ENCODE peak calls at places on chromosomes 5 and 9, in ten cellular contexts. V, S, R, C, L, P, E, O, B and A are unnamed samples.

GRCh38 chr9:130872912-130873503 is 23.6 kb downstream of the QRFP start:
- DNase-seq in L (peak), P (no peak), B (no peak), V (no peak), S (no peak), E (no peak), O (no peak), C (peak), R (no peak), A (no peak)

GRCh38 chr5:153222956-153223355 is 267.5 kb upstream of the GRIA1 start:
- DNase-seq in P (no peak), O (no peak), E (no peak), V (no peak), L (no peak), R (no peak), C (no peak), B (peak), S (peak), A (peak)

GRCh38 chr5:148523139-148523538 is 131.2 kb downstream of the HTR4 start:
- DNase-seq in P (no peak), L (no peak), R (no peak), E (no peak), S (no peak), V (no peak), O (no peak), C (no peak), B (no peak), A (no peak)

GRCh38 chr9:5013379-5013778 is 28.3 kb downstream of the JAK2 start:
- DNase-seq in R (no peak), V (peak), P (no peak), L (no peak), C (no peak), O (no peak), S (no peak), B (peak), E (no peak), A (no peak)

GRCh38 chr9:79615038-79615437 is 43.3 kb downstream of the TLE4 start:
- DNase-seq in L (no peak), E (no peak), C (no peak), B (no peak), P (no peak), S (no peak), R (no peak), V (no peak), O (no peak), A (no peak)

GRCh38 chr5:102856374-102856748 is 101.3 kb downstream of the PAM start:
- DNase-seq in E (no peak), R (no peak), V (no peak), C (no peak), P (peak), O (no peak), L (no peak), S (peak), B (no peak), A (peak)

GRCh38 chr9:91345978-91346377 is 15.7 kb downstream of the AUH start:
- DNase-seq in L (no peak), R (no peak), S (no peak), B (no peak), V (no peak), P (no peak), C (no peak), O (no peak), E (no peak), A (no peak)

GRCh38 chr5:149324639-149325038 is 20.7 kb upstream of the GRPEL2 start:
- DNase-seq in P (no peak), C (no peak), V (no peak), S (no peak), E (no peak), O (no peak), B (no peak), L (no peak), R (no peak), A (peak)

GRCh38 chr9:93644397-93645088 is 68.2 kb downstream of the PHF2 start:
- DNase-seq in P (no peak), S (no peak), L (no peak), B (peak), O (no peak), E (no peak), V (no peak), R (no peak), C (no peak), A (no peak)

GRCh38 chr5:60788863-60789513 is 55.1 kb downstream of the ELOVL7 start:
- DNase-seq in R (no peak), C (no peak), S (no peak), O (no peak), P (no peak), V (no peak), L (no peak), E (no peak), B (no peak), A (no peak)

GRCh38 chr5:139682016-139682975 is 34.1 kb downstream of the CXXC5 start:
- DNase-seq in P (no peak), V (no peak), L (no peak), O (no peak), E (no peak), C (no peak), R (no peak), S (no peak), B (no peak), A (no peak)

GRCh38 chr9:137085918-137086530 is 761 bp upstream of the MAN1B1 start:
- DNase-seq in B (no peak), S (peak), O (no peak), L (peak), C (peak), R (no peak), E (peak), P (peak), V (no peak), A (peak)

GRCh38 chr9:134168731-134169130 is 4.4 kb upstream of the RNU6ATAC start:
- DNase-seq in L (no peak), C (no peak), V (no peak), O (no peak), R (no peak), S (no peak), E (no peak), B (no peak), P (no peak), A (no peak)

GRCh38 chr9:114051281-114051680 is 26.8 kb downstream of the AMBP start:
- DNase-seq in E (no peak), P (no peak), C (no peak), L (no peak), S (no peak), R (no peak), V (no peak), B (no peak), O (no peak), A (no peak)

GRCh38 chr9:21060919-21061561 is 16.7 kb downstream of the IFNB1 start:
- DNase-seq in B (peak), O (no peak), S (peak), R (no peak), E (no peak), L (no peak), P (no peak), V (no peak), C (no peak), A (no peak)

GRCh38 chr9:113495555-113495954 is 32.0 kb downstream of the RGS3 start:
- DNase-seq in B (no peak), S (no peak), O (no peak), R (no peak), V (no peak), P (no peak), L (no peak), C (no peak), E (no peak), A (no peak)

GRCh38 chr5:157384971-157385709 is 74.9 kb upstream of the NIPAL4 start:
- DNase-seq in S (peak), R (no peak), P (peak), V (peak), B (peak), E (no peak), O (no peak), L (no peak), C (no peak), A (peak)

GRCh38 chr5:78809444-78809843 is 160.9 kb upstream of the LHFPL2 start:
- DNase-seq in R (no peak), C (no peak), O (no peak), L (no peak), V (no peak), E (no peak), S (no peak), B (no peak), P (no peak), A (no peak)

GRCh38 chr9:124594673-124595072 is 87.5 kb upstream of the NR5A1 start:
- DNase-seq in E (no peak), O (no peak), R (no peak), B (no peak), S (no peak), L (no peak), C (no peak), V (no peak), P (no peak), A (no peak)

GRCh38 chr5:135678640-135679268 is 100.0 kb upstream of the CXCL14 start:
- DNase-seq in L (no peak), S (no peak), E (no peak), P (no peak), B (no peak), R (no peak), C (no peak), O (no peak), V (no peak), A (peak)

GRCh38 chr5:67102708-67103107 is 93.9 kb downstream of the CD180 start:
- DNase-seq in E (no peak), O (no peak), V (no peak), C (no peak), B (no peak), R (no peak), L (no peak), P (no peak), S (no peak), A (no peak)

GRCh38 chr5:180101451-180102105 is 30.0 kb upstream of the RNF130 start:
- DNase-seq in R (no peak), O (no peak), S (no peak), P (no peak), E (no peak), L (no peak), C (no peak), B (no peak), V (no peak), A (no peak)

GRCh38 chr9:111831371-111832108 is 36.8 kb upstream of the SHOC1 start:
- DNase-seq in S (peak), C (no peak), V (no peak), O (no peak), L (no peak), P (no peak), R (no peak), E (no peak), B (no peak), A (peak)

GRCh38 chr9:130847306-130848217 is 12.5 kb downstream of the ABL1 start:
- DNase-seq in L (no peak), V (peak), P (peak), S (peak), E (peak), O (no peak), C (peak), R (no peak), B (peak), A (peak)

GRCh38 chr5:118592678-118593328 is 395.5 kb downstream of the DTWD2 start:
- DNase-seq in P (no peak), V (no peak), R (no peak), C (no peak), E (no peak), O (no peak), S (no peak), B (no peak), L (no peak), A (no peak)

GRCh38 chr9:122228906-122229837 is at the start of gene LHX6:
- DNase-seq in R (no peak), B (no peak), V (no peak), S (peak), P (peak), C (no peak), L (no peak), O (no peak), E (no peak), A (peak)

GRCh38 chr5:62093981-62094380 is 212.0 kb upstream of the KIF2A start:
- DNase-seq in B (no peak), P (peak), E (peak), S (peak), O (no peak), L (no peak), C (peak), R (no peak), V (no peak), A (no peak)

GRCh38 chr5:176424181-176424580 is 7.8 kb upstream of the CLTB start:
- DNase-seq in P (peak), O (no peak), S (no peak), E (no peak), V (no peak), C (no peak), B (no peak), L (no peak), R (no peak), A (no peak)

GRCh38 chr5:53482717-53483638 is 2.5 kb downstream of the FST start:
- DNase-seq in C (peak), B (no peak), V (no peak), S (peak), P (peak), R (no peak), O (no peak), L (peak), E (peak), A (peak)

GRCh38 chr5:172775326-172776234 is 4.6 kb upstream of the DUSP1 start:
- DNase-seq in S (peak), V (peak), C (peak), E (peak), L (peak), O (no peak), B (peak), P (no peak), R (no peak), A (peak)

GRCh38 chr5:157990583-157991181 is 131.7 kb upstream of the CLINT1 start:
- DNase-seq in V (no peak), C (no peak), S (no peak), P (no peak), O (no peak), E (no peak), L (no peak), B (no peak), R (no peak), A (no peak)

GRCh38 chr5:174665347-174665746 is 59.0 kb upstream of the MSX2 start:
- DNase-seq in E (no peak), L (no peak), B (no peak), P (no peak), R (no peak), S (no peak), V (no peak), O (no peak), C (no peak), A (no peak)

GRCh38 chr9:6214903-6215302 is 704 bp upstream of the IL33 start:
- DNase-seq in P (peak), L (no peak), O (no peak), V (no peak), B (peak), E (no peak), S (peak), R (no peak), C (no peak), A (no peak)

GRCh38 chr5:11261226-11261625 is 500.2 kb upstream of the DAP start:
- DNase-seq in R (no peak), S (no peak), O (no peak), B (no peak), L (no peak), E (no peak), V (no peak), C (no peak), P (no peak), A (no peak)

GRCh38 chr9:99244300-99245260 is 22.5 kb downstream of the SEC61B start:
- DNase-seq in V (no peak), B (no peak), O (no peak), P (no peak), S (no peak), C (no peak), L (no peak), R (no peak), E (no peak), A (no peak)

GRCh38 chr9:23006127-23006526 is 559.5 kb downstream of the DMRTA1 start:
- DNase-seq in S (no peak), L (no peak), B (no peak), C (no peak), V (no peak), R (no peak), O (no peak), E (no peak), P (no peak), A (no peak)

GRCh38 chr5:154487541-154487940 is 9.5 kb upstream of the HAND1 start:
- DNase-seq in S (no peak), O (peak), B (no peak), P (no peak), L (no peak), R (no peak), E (no peak), V (no peak), C (no peak), A (no peak)

GRCh38 chr5:153756540-153756939 is 266.1 kb downstream of the GRIA1 start:
- DNase-seq in S (peak), L (no peak), E (no peak), R (no peak), B (no peak), O (no peak), V (no peak), P (no peak), C (no peak), A (peak)

GRCh38 chr5:168693883-168694282 is 114.7 kb upstream of the PANK3 start:
- DNase-seq in V (no peak), C (no peak), B (no peak), S (no peak), L (no peak), O (no peak), E (no peak), P (no peak), R (no peak), A (no peak)